ENCODE peak calls at places on chromosomes 11 and 22, in six cellular contexts. One of them, this sample, is unnamed.

GRCh38 chr11:70901951-70902521 is 350.3 kb downstream of the SHANK2 start:
- DNase-seq in esophagus squamous epithelium: no peak
- DNase-seq in colonic mucosa: no peak
- DNase-seq in ovary: no peak
- DNase-seq in IMR-90: peak; percentile 7
- DNase-seq in MM.1S: no peak
- DNase-seq in this sample: no peak

GRCh38 chr11:118834428-118835028 is 43.6 kb upstream of the DDX6 start:
- DNase-seq in esophagus squamous epithelium: no peak
- DNase-seq in colonic mucosa: no peak
- DNase-seq in ovary: no peak
- DNase-seq in IMR-90: peak; percentile 23
- DNase-seq in MM.1S: peak; percentile 48
- DNase-seq in this sample: no peak

GRCh38 chr11:134530826-134531225 is 118.8 kb upstream of the B3GAT1 start:
- DNase-seq in esophagus squamous epithelium: no peak
- DNase-seq in colonic mucosa: peak; percentile 4
- DNase-seq in ovary: no peak
- DNase-seq in IMR-90: no peak
- DNase-seq in MM.1S: no peak
- DNase-seq in this sample: no peak

GRCh38 chr22:50699754-50700386 is 27.2 kb downstream of the SHANK3 start:
- DNase-seq in esophagus squamous epithelium: no peak
- DNase-seq in colonic mucosa: no peak
- DNase-seq in ovary: no peak
- DNase-seq in IMR-90: no peak
- DNase-seq in MM.1S: no peak
- DNase-seq in this sample: peak; percentile 64

GRCh38 chr22:50483106-50483505 is 1.8 kb downstream of the ADM2 start:
- DNase-seq in esophagus squamous epithelium: no peak
- DNase-seq in colonic mucosa: no peak
- DNase-seq in ovary: no peak
- DNase-seq in IMR-90: no peak
- DNase-seq in MM.1S: no peak
- DNase-seq in this sample: no peak

GRCh38 chr22:47090591-47091240 is 328.3 kb downstream of the TBC1D22A start:
- DNase-seq in esophagus squamous epithelium: no peak
- DNase-seq in colonic mucosa: no peak
- DNase-seq in ovary: no peak
- DNase-seq in IMR-90: peak; percentile 60
- DNase-seq in MM.1S: no peak
- DNase-seq in this sample: no peak

GRCh38 chr11:10328314-10329090 is 23.6 kb downstream of the ADM start:
- DNase-seq in esophagus squamous epithelium: no peak
- DNase-seq in colonic mucosa: no peak
- DNase-seq in ovary: no peak
- DNase-seq in IMR-90: peak; percentile 46
- DNase-seq in MM.1S: no peak
- DNase-seq in this sample: no peak

GRCh38 chr11:35237860-35238715 is 99.1 kb downstream of the CD44 start:
- DNase-seq in esophagus squamous epithelium: no peak
- DNase-seq in colonic mucosa: peak; percentile 61
- DNase-seq in ovary: peak; percentile 21
- DNase-seq in IMR-90: no peak
- DNase-seq in MM.1S: peak; percentile 76
- DNase-seq in this sample: peak; percentile 93

GRCh38 chr11:69115586-69116560 is 39.9 kb upstream of the SMIM38 start:
- DNase-seq in esophagus squamous epithelium: no peak
- DNase-seq in colonic mucosa: no peak
- DNase-seq in ovary: no peak
- DNase-seq in IMR-90: no peak
- DNase-seq in MM.1S: no peak
- DNase-seq in this sample: no peak

GRCh38 chr22:25564320-25564978 is at the start of gene GRK3:
- DNase-seq in esophagus squamous epithelium: peak; percentile 31
- DNase-seq in colonic mucosa: peak; percentile 77
- DNase-seq in ovary: peak; percentile 77
- DNase-seq in IMR-90: peak; percentile 27
- DNase-seq in MM.1S: peak; percentile 64
- DNase-seq in this sample: peak; percentile 55

GRCh38 chr11:128313931-128314330 is 273.4 kb downstream of the ETS1 start:
- DNase-seq in esophagus squamous epithelium: no peak
- DNase-seq in colonic mucosa: no peak
- DNase-seq in ovary: no peak
- DNase-seq in IMR-90: no peak
- DNase-seq in MM.1S: no peak
- DNase-seq in this sample: no peak

GRCh38 chr22:17942721-17943120 is 81.6 kb downstream of the MICAL3 start:
- DNase-seq in esophagus squamous epithelium: no peak
- DNase-seq in colonic mucosa: no peak
- DNase-seq in ovary: no peak
- DNase-seq in IMR-90: no peak
- DNase-seq in MM.1S: no peak
- DNase-seq in this sample: no peak

GRCh38 chr11:30012346-30012745 is 4.5 kb downstream of the KCNA4 start:
- DNase-seq in esophagus squamous epithelium: no peak
- DNase-seq in colonic mucosa: no peak
- DNase-seq in ovary: no peak
- DNase-seq in IMR-90: no peak
- DNase-seq in MM.1S: no peak
- DNase-seq in this sample: no peak

GRCh38 chr22:38767313-38767712 is 11.5 kb upstream of the SUN2 start:
- DNase-seq in esophagus squamous epithelium: no peak
- DNase-seq in colonic mucosa: no peak
- DNase-seq in ovary: no peak
- DNase-seq in IMR-90: no peak
- DNase-seq in MM.1S: no peak
- DNase-seq in this sample: no peak

GRCh38 chr11:96173424-96173823 is 169.6 kb downstream of the MAML2 start:
- DNase-seq in esophagus squamous epithelium: no peak
- DNase-seq in colonic mucosa: no peak
- DNase-seq in ovary: no peak
- DNase-seq in IMR-90: no peak
- DNase-seq in MM.1S: no peak
- DNase-seq in this sample: no peak

GRCh38 chr11:15149050-15149449 is 34.3 kb downstream of the INSC start:
- DNase-seq in esophagus squamous epithelium: no peak
- DNase-seq in colonic mucosa: no peak
- DNase-seq in ovary: no peak
- DNase-seq in IMR-90: no peak
- DNase-seq in MM.1S: no peak
- DNase-seq in this sample: no peak

GRCh38 chr22:23180301-23180892 is at the start of gene BCR:
- DNase-seq in esophagus squamous epithelium: no peak
- DNase-seq in colonic mucosa: peak; percentile 73
- DNase-seq in ovary: peak; percentile 73
- DNase-seq in IMR-90: peak; percentile 65
- DNase-seq in MM.1S: peak; percentile 84
- DNase-seq in this sample: peak; percentile 83

GRCh38 chr11:61445535-61445934 is 15.6 kb downstream of the SDHAF2 start:
- DNase-seq in esophagus squamous epithelium: no peak
- DNase-seq in colonic mucosa: no peak
- DNase-seq in ovary: no peak
- DNase-seq in IMR-90: peak; percentile 19
- DNase-seq in MM.1S: no peak
- DNase-seq in this sample: peak; percentile 49

GRCh38 chr11:8865304-8865703 is 45.7 kb upstream of the AKIP1 start:
- DNase-seq in esophagus squamous epithelium: no peak
- DNase-seq in colonic mucosa: no peak
- DNase-seq in ovary: no peak
- DNase-seq in IMR-90: no peak
- DNase-seq in MM.1S: no peak
- DNase-seq in this sample: no peak

GRCh38 chr11:23749762-23750430 is 747.0 kb upstream of the LUZP2 start:
- DNase-seq in esophagus squamous epithelium: no peak
- DNase-seq in colonic mucosa: no peak
- DNase-seq in ovary: no peak
- DNase-seq in IMR-90: no peak
- DNase-seq in MM.1S: no peak
- DNase-seq in this sample: no peak

GRCh38 chr11:69685348-69685747 is 10.2 kb upstream of the LTO1 start:
- DNase-seq in esophagus squamous epithelium: no peak
- DNase-seq in colonic mucosa: no peak
- DNase-seq in ovary: no peak
- DNase-seq in IMR-90: no peak
- DNase-seq in MM.1S: no peak
- DNase-seq in this sample: no peak

GRCh38 chr11:67468056-67468455 is 995 bp downstream of the TMEM134 start:
- DNase-seq in esophagus squamous epithelium: no peak
- DNase-seq in colonic mucosa: peak; percentile 87
- DNase-seq in ovary: peak; percentile 50
- DNase-seq in IMR-90: no peak
- DNase-seq in MM.1S: no peak
- DNase-seq in this sample: peak; percentile 68

GRCh38 chr11:61531033-61531432 is 22.5 kb downstream of the LRRC10B start:
- DNase-seq in esophagus squamous epithelium: no peak
- DNase-seq in colonic mucosa: no peak
- DNase-seq in ovary: no peak
- DNase-seq in IMR-90: no peak
- DNase-seq in MM.1S: no peak
- DNase-seq in this sample: no peak

GRCh38 chr22:38696606-38697005 is 4.1 kb downstream of the JOSD1 start:
- DNase-seq in esophagus squamous epithelium: no peak
- DNase-seq in colonic mucosa: no peak
- DNase-seq in ovary: no peak
- DNase-seq in IMR-90: peak; percentile 92
- DNase-seq in MM.1S: no peak
- DNase-seq in this sample: no peak

GRCh38 chr11:111846063-111846462 is 25.3 kb downstream of the ALG9 start:
- DNase-seq in esophagus squamous epithelium: no peak
- DNase-seq in colonic mucosa: no peak
- DNase-seq in ovary: no peak
- DNase-seq in IMR-90: peak; percentile 87
- DNase-seq in MM.1S: no peak
- DNase-seq in this sample: no peak

GRCh38 chr11:76120513-76121081 is 85.7 kb downstream of the WNT11 start:
- DNase-seq in esophagus squamous epithelium: no peak
- DNase-seq in colonic mucosa: peak; percentile 52
- DNase-seq in ovary: no peak
- DNase-seq in IMR-90: peak; percentile 29
- DNase-seq in MM.1S: no peak
- DNase-seq in this sample: no peak

GRCh38 chr22:42134033-42135020 is 3.7 kb upstream of the CYP2D6 start:
- DNase-seq in esophagus squamous epithelium: no peak
- DNase-seq in colonic mucosa: no peak
- DNase-seq in ovary: no peak
- DNase-seq in IMR-90: no peak
- DNase-seq in MM.1S: no peak
- DNase-seq in this sample: no peak

GRCh38 chr11:72814831-72815618 is 814 bp downstream of the ATG16L2 start:
- DNase-seq in esophagus squamous epithelium: no peak
- DNase-seq in colonic mucosa: peak; percentile 62
- DNase-seq in ovary: peak; percentile 46
- DNase-seq in IMR-90: peak; percentile 54
- DNase-seq in MM.1S: peak; percentile 85
- DNase-seq in this sample: peak; percentile 91

DNA sequence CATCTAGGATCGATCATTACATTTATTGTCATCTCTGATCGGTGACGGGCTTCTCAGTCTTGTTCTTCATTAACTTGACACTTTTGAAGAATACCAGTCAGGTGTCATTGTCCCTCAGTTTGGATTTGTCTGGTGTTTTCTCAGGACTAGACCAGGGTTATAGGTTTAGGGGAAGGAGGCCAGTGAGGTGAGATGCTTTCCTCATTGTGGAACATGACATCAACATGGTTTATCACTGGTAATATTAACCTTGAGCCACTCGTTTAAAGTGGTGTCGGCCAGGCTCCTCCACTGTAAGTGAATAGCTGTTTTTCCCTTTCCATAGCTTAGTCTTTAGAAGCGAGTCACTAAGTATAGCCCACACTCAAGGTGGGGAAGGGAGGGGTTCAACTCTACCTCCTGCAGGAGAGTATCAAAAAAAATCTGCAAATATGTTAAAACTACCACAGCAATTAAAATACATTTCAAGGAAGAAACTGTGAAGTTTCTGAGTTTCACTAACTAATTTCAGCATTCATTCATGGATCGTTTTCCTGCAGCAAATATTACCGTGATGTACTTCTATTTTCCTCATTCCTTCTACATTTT is 42.0 kb downstream of the KCNQ1OT1 start:
- DNase-seq in esophagus squamous epithelium: no peak
- DNase-seq in colonic mucosa: no peak
- DNase-seq in ovary: no peak
- DNase-seq in IMR-90: no peak
- DNase-seq in MM.1S: no peak
- DNase-seq in this sample: no peak
- H3K9me3 ChIP-seq in esophagus squamous epithelium: peaks cover 53% of the 10 kb centered on the region
- H3K9me3 ChIP-seq in colonic mucosa: no peaks in the 10 kb centered on the region
- H3K9me3 ChIP-seq in ovary: no peaks in the 10 kb centered on the region
- H3K9me3 ChIP-seq in IMR-90: peaks cover 66% of the 10 kb centered on the region
- H3K9me3 ChIP-seq in MM.1S: no peaks in the 10 kb centered on the region
- H3K9me3 ChIP-seq in this sample: peaks cover 19% of the 10 kb centered on the region

DNA sequence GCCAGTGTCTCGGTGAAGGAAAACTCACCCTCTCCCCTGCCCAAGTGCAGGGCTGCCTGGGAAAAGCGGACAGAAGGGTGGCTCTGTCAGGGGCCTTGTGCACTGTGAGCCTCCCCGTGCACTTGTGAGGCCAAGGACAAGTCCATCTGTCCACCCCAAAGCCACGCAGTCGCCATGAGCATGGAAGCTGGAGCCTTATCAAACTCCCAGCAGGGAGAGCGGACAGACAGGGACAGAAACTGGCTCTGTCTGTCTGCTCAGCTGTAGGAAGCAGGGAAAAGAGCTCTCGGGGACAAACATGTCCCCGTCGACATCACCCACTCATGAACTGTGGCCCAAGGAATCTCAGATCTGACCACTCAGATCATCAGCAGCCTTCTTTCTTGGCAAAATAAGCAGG is 1385.4 kb downstream of the TBC1D22A start:
- DNase-seq in esophagus squamous epithelium: no peak
- DNase-seq in colonic mucosa: no peak
- DNase-seq in ovary: no peak
- DNase-seq in IMR-90: no peak
- DNase-seq in MM.1S: no peak
- DNase-seq in this sample: no peak
- H3K9me3 ChIP-seq in esophagus squamous epithelium: no peaks in the 10 kb centered on the region
- H3K9me3 ChIP-seq in colonic mucosa: no peaks in the 10 kb centered on the region
- H3K9me3 ChIP-seq in ovary: no peaks in the 10 kb centered on the region
- H3K9me3 ChIP-seq in IMR-90: peaks cover 58% of the 10 kb centered on the region
- H3K9me3 ChIP-seq in MM.1S: no peaks in the 10 kb centered on the region
- H3K9me3 ChIP-seq in this sample: no peaks in the 10 kb centered on the region

DNA sequence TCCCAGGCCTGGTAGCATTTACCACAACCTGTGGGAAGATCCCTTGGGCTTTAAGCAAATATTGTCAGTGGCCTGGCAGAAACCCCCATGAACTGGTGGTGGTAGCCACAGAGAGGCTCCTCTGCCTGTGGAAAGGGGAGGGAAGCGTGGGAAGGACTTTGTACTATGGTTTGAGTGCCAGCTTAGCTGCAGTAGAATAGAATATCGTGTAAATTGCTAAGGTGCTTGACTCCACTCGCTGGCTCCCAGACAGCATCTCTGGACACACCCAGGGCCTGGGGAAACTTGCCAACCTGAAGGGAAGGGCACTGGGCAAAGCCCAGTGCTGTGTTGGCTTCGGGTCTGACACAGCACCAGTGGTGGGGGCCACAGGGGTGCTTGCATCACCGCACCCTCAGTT is 52.6 kb downstream of the XRRA1 start:
- DNase-seq in esophagus squamous epithelium: no peak
- DNase-seq in colonic mucosa: no peak
- DNase-seq in ovary: no peak
- DNase-seq in IMR-90: no peak
- DNase-seq in MM.1S: no peak
- DNase-seq in this sample: peak; percentile 14
- H3K9me3 ChIP-seq in esophagus squamous epithelium: peaks cover 10% of the 10 kb centered on the region
- H3K9me3 ChIP-seq in colonic mucosa: peaks cover 7% of the 10 kb centered on the region
- H3K9me3 ChIP-seq in ovary: no peaks in the 10 kb centered on the region
- H3K9me3 ChIP-seq in IMR-90: peaks cover 1% of the 10 kb centered on the region
- H3K9me3 ChIP-seq in MM.1S: no peaks in the 10 kb centered on the region
- H3K9me3 ChIP-seq in this sample: peaks cover 2% of the 10 kb centered on the region

GRCh38 chr22:48340727-48341709 is 1486.7 kb downstream of the BRD1 start:
- DNase-seq in esophagus squamous epithelium: no peak
- DNase-seq in colonic mucosa: no peak
- DNase-seq in ovary: no peak
- DNase-seq in IMR-90: no peak
- DNase-seq in MM.1S: peak; percentile 21
- DNase-seq in this sample: no peak
- H3K9me3 ChIP-seq in esophagus squamous epithelium: no peaks in the 10 kb centered on the region
- H3K9me3 ChIP-seq in colonic mucosa: no peaks in the 10 kb centered on the region
- H3K9me3 ChIP-seq in ovary: no peaks in the 10 kb centered on the region
- H3K9me3 ChIP-seq in IMR-90: peaks cover 71% of the 10 kb centered on the region
- H3K9me3 ChIP-seq in MM.1S: no peaks in the 10 kb centered on the region
- H3K9me3 ChIP-seq in this sample: no peaks in the 10 kb centered on the region

This sample was measured in Karpas-422.